ENCODE peak calls at places on chromosomes 12 and 14, in four cellular contexts. One of them, this sample, is unnamed.

GRCh38 chr12:6228535-6229223 is 28.5 kb downstream of the CD9 start:
- DNase-seq in cardiac septum: no peak
- DNase-seq in NCI-H460: no peak
- DNase-seq in stimulated activated CD4-positive, alpha-beta T cell treated with anti-CD3 and anti-CD28 coated beads, Interleukin-12 subunit alpha, Interleukin-12 subunit beta, amount 100 ng/mL, for 48 hours: no peak
- DNase-seq in this sample: no peak

GRCh38 chr12:119258149-119258548 is 76.4 kb upstream of the CCDC60 start:
- DNase-seq in cardiac septum: no peak
- DNase-seq in NCI-H460: no peak
- DNase-seq in stimulated activated CD4-positive, alpha-beta T cell treated with anti-CD3 and anti-CD28 coated beads, Interleukin-12 subunit alpha, Interleukin-12 subunit beta, amount 100 ng/mL, for 48 hours: no peak
- DNase-seq in this sample: no peak

GRCh38 chr12:54409267-54409666 is 9.8 kb downstream of the ITGA5 start:
- DNase-seq in cardiac septum: no peak
- DNase-seq in NCI-H460: no peak
- DNase-seq in stimulated activated CD4-positive, alpha-beta T cell treated with anti-CD3 and anti-CD28 coated beads, Interleukin-12 subunit alpha, Interleukin-12 subunit beta, amount 100 ng/mL, for 48 hours: no peak
- DNase-seq in this sample: no peak

GRCh38 chr14:55102141-55102547 is 26.9 kb upstream of the LGALS3 start:
- DNase-seq in cardiac septum: no peak
- DNase-seq in NCI-H460: peak
- DNase-seq in stimulated activated CD4-positive, alpha-beta T cell treated with anti-CD3 and anti-CD28 coated beads, Interleukin-12 subunit alpha, Interleukin-12 subunit beta, amount 100 ng/mL, for 48 hours: no peak
- DNase-seq in this sample: peak

GRCh38 chr12:52033506-52034258 is 17.6 kb upstream of the NR4A1 start:
- DNase-seq in cardiac septum: no peak
- DNase-seq in NCI-H460: no peak
- DNase-seq in stimulated activated CD4-positive, alpha-beta T cell treated with anti-CD3 and anti-CD28 coated beads, Interleukin-12 subunit alpha, Interleukin-12 subunit beta, amount 100 ng/mL, for 48 hours: no peak
- DNase-seq in this sample: no peak

GRCh38 chr12:53313996-53314395 is 7.4 kb downstream of the AAAS start:
- DNase-seq in cardiac septum: no peak
- DNase-seq in NCI-H460: no peak
- DNase-seq in stimulated activated CD4-positive, alpha-beta T cell treated with anti-CD3 and anti-CD28 coated beads, Interleukin-12 subunit alpha, Interleukin-12 subunit beta, amount 100 ng/mL, for 48 hours: no peak
- DNase-seq in this sample: no peak

GRCh38 chr12:101695698-101696097 is 1.7 kb upstream of the CHPT1 start:
- DNase-seq in cardiac septum: no peak
- DNase-seq in NCI-H460: no peak
- DNase-seq in stimulated activated CD4-positive, alpha-beta T cell treated with anti-CD3 and anti-CD28 coated beads, Interleukin-12 subunit alpha, Interleukin-12 subunit beta, amount 100 ng/mL, for 48 hours: no peak
- DNase-seq in this sample: no peak

GRCh38 chr12:112716099-112717093 is 75.2 kb upstream of the RPH3A start:
- DNase-seq in cardiac septum: no peak
- DNase-seq in NCI-H460: peak
- DNase-seq in stimulated activated CD4-positive, alpha-beta T cell treated with anti-CD3 and anti-CD28 coated beads, Interleukin-12 subunit alpha, Interleukin-12 subunit beta, amount 100 ng/mL, for 48 hours: no peak
- DNase-seq in this sample: no peak

GRCh38 chr12:85468356-85469157 is 188.5 kb downstream of the ALX1 start:
- DNase-seq in cardiac septum: no peak
- DNase-seq in NCI-H460: peak
- DNase-seq in stimulated activated CD4-positive, alpha-beta T cell treated with anti-CD3 and anti-CD28 coated beads, Interleukin-12 subunit alpha, Interleukin-12 subunit beta, amount 100 ng/mL, for 48 hours: peak
- DNase-seq in this sample: no peak

GRCh38 chr12:103858953-103859601 is 18.0 kb upstream of the NT5DC3 start:
- DNase-seq in cardiac septum: no peak
- DNase-seq in NCI-H460: peak
- DNase-seq in stimulated activated CD4-positive, alpha-beta T cell treated with anti-CD3 and anti-CD28 coated beads, Interleukin-12 subunit alpha, Interleukin-12 subunit beta, amount 100 ng/mL, for 48 hours: no peak
- DNase-seq in this sample: no peak

GRCh38 chr12:114676142-114676741 is 7.7 kb downstream of the TBX3 start:
- DNase-seq in cardiac septum: no peak
- DNase-seq in NCI-H460: no peak
- DNase-seq in stimulated activated CD4-positive, alpha-beta T cell treated with anti-CD3 and anti-CD28 coated beads, Interleukin-12 subunit alpha, Interleukin-12 subunit beta, amount 100 ng/mL, for 48 hours: no peak
- DNase-seq in this sample: no peak

GRCh38 chr14:55351111-55351510 is 60.5 kb downstream of the ATG14 start:
- DNase-seq in cardiac septum: no peak
- DNase-seq in NCI-H460: no peak
- DNase-seq in stimulated activated CD4-positive, alpha-beta T cell treated with anti-CD3 and anti-CD28 coated beads, Interleukin-12 subunit alpha, Interleukin-12 subunit beta, amount 100 ng/mL, for 48 hours: no peak
- DNase-seq in this sample: no peak

GRCh38 chr12:109863961-109864712 is 16.2 kb downstream of the GLTP start:
- DNase-seq in cardiac septum: no peak
- DNase-seq in NCI-H460: no peak
- DNase-seq in stimulated activated CD4-positive, alpha-beta T cell treated with anti-CD3 and anti-CD28 coated beads, Interleukin-12 subunit alpha, Interleukin-12 subunit beta, amount 100 ng/mL, for 48 hours: no peak
- DNase-seq in this sample: no peak

GRCh38 chr12:24378548-24379011 is 429.1 kb upstream of the SOX5 start:
- DNase-seq in cardiac septum: no peak
- DNase-seq in NCI-H460: no peak
- DNase-seq in stimulated activated CD4-positive, alpha-beta T cell treated with anti-CD3 and anti-CD28 coated beads, Interleukin-12 subunit alpha, Interleukin-12 subunit beta, amount 100 ng/mL, for 48 hours: no peak
- DNase-seq in this sample: no peak

GRCh38 chr14:85387181-85387580 is 142.8 kb upstream of the FLRT2 start:
- DNase-seq in cardiac septum: no peak
- DNase-seq in NCI-H460: no peak
- DNase-seq in stimulated activated CD4-positive, alpha-beta T cell treated with anti-CD3 and anti-CD28 coated beads, Interleukin-12 subunit alpha, Interleukin-12 subunit beta, amount 100 ng/mL, for 48 hours: no peak
- DNase-seq in this sample: no peak

This sample was measured in mesenteric fat pad.